ENCODE peak calls at places on chromosome 15, in five cellular contexts. K is OCI-M1; O is naive thymus-derived CD8-positive, alpha-beta T cell; U is amygdala; L is NCI-H2081. P is an unnamed sample.

GRCh38 chr15:43239732-43240491 is 19.1 kb upstream of the EPB42 start:
- DNase-seq in U (no peak), L (no peak), O (no peak), K (peak; percentile 53), P (no peak)

GRCh38 chr15:68316061-68316804 is 38.7 kb downstream of the FEM1B start:
- DNase-seq in O (no peak), K (peak; percentile 43), L (no peak), U (no peak), P (no peak)

GRCh38 chr15:74609938-74610301 is 5.7 kb upstream of the CLK3 start:
- DNase-seq in U (no peak), K (no peak), O (no peak), L (no peak), P (no peak)

GRCh38 chr15:47718474-47719440 is 1.5 kb downstream of the SEMA6D start:
- DNase-seq in O (no peak), U (peak; percentile 9), L (no peak), K (no peak), P (peak; percentile 45)

GRCh38 chr15:85520650-85521049 is 140.2 kb downstream of the AKAP13 start:
- DNase-seq in L (no peak), K (no peak), U (no peak), O (no peak), P (no peak)

GRCh38 chr15:90873488-90873997 is 5.2 kb downstream of the FURIN start:
- DNase-seq in U (no peak), O (no peak), K (no peak), L (no peak), P (no peak)

GRCh38 chr15:98360031-98360430 is 288.3 kb upstream of the IGF1R start:
- DNase-seq in L (no peak), O (no peak), U (no peak), K (no peak), P (no peak)

GRCh38 chr15:90306560-90306959 is 41.1 kb downstream of the NGRN start:
- DNase-seq in K (no peak), O (no peak), L (no peak), U (no peak), P (no peak)

GRCh38 chr15:70289191-70289955 is 191.7 kb upstream of the TLE3 start:
- DNase-seq in O (no peak), K (no peak), L (no peak), U (no peak), P (no peak)

GRCh38 chr15:51288143-51289065 is 50.0 kb downstream of the CYP19A1 start:
- DNase-seq in O (no peak), K (no peak), L (no peak), U (no peak), P (no peak)

GRCh38 chr15:93515256-93516044 is 426.4 kb upstream of the RGMA start:
- DNase-seq in O (no peak), U (no peak), L (no peak), K (no peak), P (no peak)

GRCh38 chr15:67307156-67307555 is 52.6 kb downstream of the IQCH start:
- DNase-seq in K (no peak), O (no peak), L (no peak), U (no peak), P (no peak)

GRCh38 chr15:62607643-62608042 is 434.9 kb upstream of the TPM1 start:
- DNase-seq in O (no peak), L (no peak), K (no peak), U (no peak), P (no peak)

GRCh38 chr15:67914537-67915373 is 74.9 kb upstream of the RNU6-1 start:
- DNase-seq in O (no peak), L (peak; percentile 47), K (no peak), U (no peak), P (peak; percentile 9)

GRCh38 chr15:71660501-71660900 is 149.9 kb upstream of the NR2E3 start:
- DNase-seq in O (no peak), K (no peak), U (no peak), L (no peak), P (no peak)

GRCh38 chr15:24766511-24767133 is 91.0 kb downstream of the NPAP1 start:
- DNase-seq in U (no peak), K (no peak), O (no peak), L (no peak), P (no peak)

GRCh38 chr15:66581972-66582537 is 16.3 kb upstream of the LCTL start:
- DNase-seq in K (peak; percentile 80), L (no peak), U (no peak), O (no peak), P (no peak)

GRCh38 chr15:101441706-101442105 is 47.8 kb downstream of the PCSK6 start:
- DNase-seq in K (peak; percentile 17), U (no peak), L (no peak), O (no peak), P (no peak)

GRCh38 chr15:45114751-45115085 is 592 bp downstream of the DUOXA2 start:
- DNase-seq in O (no peak), U (no peak), K (no peak), L (no peak), P (no peak)

GRCh38 chr15:74826372-74826819 is at the start of gene CPLX3:
- DNase-seq in U (no peak), L (no peak), O (peak; percentile 54), K (peak; percentile 10), P (no peak)

GRCh38 chr15:75058127-75058905 is 34.9 kb downstream of the PPCDC start:
- DNase-seq in O (no peak), L (no peak), K (no peak), U (no peak), P (no peak)

GRCh38 chr15:62099171-62099601 is 32.4 kb downstream of the C2CD4A start:
- DNase-seq in U (no peak), L (peak; percentile 94), O (no peak), K (no peak), P (no peak)

GRCh38 chr15:72196409-72197044 is 1.1 kb downstream of the GRAMD2A start:
- DNase-seq in U (no peak), L (no peak), K (no peak), O (no peak), P (no peak)

GRCh38 chr15:58081446-58081845 is 15.9 kb upstream of the ALDH1A2 start:
- DNase-seq in K (no peak), U (no peak), O (no peak), L (no peak), P (no peak)

GRCh38 chr15:34359416-34359815 is 7.6 kb downstream of the LPCAT4 start:
- DNase-seq in O (no peak), K (no peak), L (no peak), U (no peak), P (no peak)

GRCh38 chr15:85423256-85423655 is 42.9 kb downstream of the AKAP13 start:
- DNase-seq in U (no peak), L (no peak), K (no peak), O (no peak), P (no peak)

GRCh38 chr15:97177135-97177704 is 783.3 kb upstream of the ARRDC4 start:
- DNase-seq in L (no peak), U (no peak), O (no peak), K (no peak), P (no peak)

GRCh38 chr15:75508741-75509532 is 57.4 kb upstream of the SIN3A start:
- DNase-seq in O (peak; percentile 60), K (peak; percentile 56), L (no peak), U (no peak), P (no peak)

GRCh38 chr15:64947211-64947610 is 35.5 kb downstream of the ANKDD1A start:
- DNase-seq in O (no peak), K (no peak), L (no peak), U (no peak), P (no peak)

GRCh38 chr15:71115567-71116351 is 488 bp downstream of the THSD4 start:
- DNase-seq in U (no peak), O (no peak), K (no peak), L (peak; percentile 46), P (no peak)

GRCh38 chr15:100082761-100083402 is 258.9 kb downstream of the ADAMTS17 start:
- DNase-seq in L (no peak), U (no peak), O (no peak), K (no peak), P (no peak)

GRCh38 chr15:99442268-99442897 is 123.4 kb upstream of the MEF2A start:
- DNase-seq in K (peak; percentile 22), U (no peak), L (no peak), O (no peak), P (no peak)

GRCh38 chr15:75836953-75837321 is 6.3 kb upstream of the UBE2Q2 start:
- DNase-seq in O (no peak), U (no peak), L (no peak), K (peak; percentile 38), P (no peak)

GRCh38 chr15:67172172-67172571 is 82.3 kb downstream of the AAGAB start:
- DNase-seq in K (no peak), O (no peak), L (no peak), U (no peak), P (no peak)

GRCh38 chr15:40058476-40059140 is 19.6 kb upstream of the SRP14 start:
- DNase-seq in L (no peak), O (no peak), K (no peak), U (no peak), P (no peak)

GRCh38 chr15:52095597-52096262 is 16.8 kb downstream of the BCL2L10 start:
- DNase-seq in U (no peak), K (no peak), L (no peak), O (no peak), P (no peak)

GRCh38 chr15:75468908-75469307 is 17.4 kb upstream of the SIN3A start:
- DNase-seq in K (no peak), U (no peak), L (no peak), O (no peak), P (no peak)

P was measured in anterior cingulate cortex.